ENCODE peak calls at places on chromosome 5, in nine cellular contexts. One of them, this sample, is unnamed.

GRCh38 chr5:75005561-75005960 is 46.8 kb downstream of the GCNT4 start:
- DNase-seq in endothelial cell of umbilical vein: no peak
- DNase-seq in fibroblast of gingiva: no peak
- DNase-seq in germinal center: no peak
- DNase-seq in T-cell: no peak
- DNase-seq in epithelial cell of esophagus: no peak
- DNase-seq in cardiac muscle cell: no peak
- DNase-seq in NT2/D1: no peak
- DNase-seq in pancreas: no peak
- DNase-seq in this sample: no peak

GRCh38 chr5:2158767-2159166 is 276.0 kb upstream of the IRX4 start:
- DNase-seq in T-cell: no peak
- DNase-seq in cardiac muscle cell: no peak
- DNase-seq in endothelial cell of umbilical vein: no peak
- DNase-seq in fibroblast of gingiva: no peak
- DNase-seq in NT2/D1: no peak
- DNase-seq in epithelial cell of esophagus: no peak
- DNase-seq in germinal center: no peak
- DNase-seq in pancreas: no peak
- DNase-seq in this sample: no peak

GRCh38 chr5:7759257-7759871 is 91.6 kb downstream of the CFAP90 start:
- DNase-seq in cardiac muscle cell: no peak
- DNase-seq in fibroblast of gingiva: no peak
- DNase-seq in epithelial cell of esophagus: no peak
- DNase-seq in T-cell: no peak
- DNase-seq in endothelial cell of umbilical vein: no peak
- DNase-seq in germinal center: no peak
- DNase-seq in pancreas: no peak
- DNase-seq in NT2/D1: no peak
- DNase-seq in this sample: no peak

GRCh38 chr5:40605295-40605958 is 74.3 kb upstream of the PTGER4 start:
- DNase-seq in endothelial cell of umbilical vein: no peak
- DNase-seq in pancreas: no peak
- DNase-seq in NT2/D1: no peak
- DNase-seq in T-cell: no peak
- DNase-seq in fibroblast of gingiva: peak
- DNase-seq in germinal center: no peak
- DNase-seq in cardiac muscle cell: no peak
- DNase-seq in epithelial cell of esophagus: peak
- DNase-seq in this sample: no peak

GRCh38 chr5:178240772-178241171 is 8.2 kb upstream of the PHYKPL start:
- DNase-seq in T-cell: no peak
- DNase-seq in fibroblast of gingiva: no peak
- DNase-seq in NT2/D1: no peak
- DNase-seq in germinal center: no peak
- DNase-seq in cardiac muscle cell: no peak
- DNase-seq in epithelial cell of esophagus: no peak
- DNase-seq in endothelial cell of umbilical vein: no peak
- DNase-seq in pancreas: no peak
- DNase-seq in this sample: no peak

GRCh38 chr5:125298711-125299379 is 552.4 kb upstream of the ZNF608 start:
- DNase-seq in T-cell: no peak
- DNase-seq in germinal center: no peak
- DNase-seq in endothelial cell of umbilical vein: no peak
- DNase-seq in cardiac muscle cell: no peak
- DNase-seq in pancreas: no peak
- DNase-seq in fibroblast of gingiva: no peak
- DNase-seq in NT2/D1: no peak
- DNase-seq in epithelial cell of esophagus: no peak
- DNase-seq in this sample: no peak

GRCh38 chr5:29853711-29854110 is 1339.8 kb upstream of the CDH6 start:
- DNase-seq in epithelial cell of esophagus: no peak
- DNase-seq in NT2/D1: no peak
- DNase-seq in endothelial cell of umbilical vein: no peak
- DNase-seq in T-cell: no peak
- DNase-seq in cardiac muscle cell: no peak
- DNase-seq in fibroblast of gingiva: no peak
- DNase-seq in germinal center: no peak
- DNase-seq in pancreas: no peak
- DNase-seq in this sample: no peak

GRCh38 chr5:15609076-15609725 is 109.2 kb downstream of the FBXL7 start:
- DNase-seq in fibroblast of gingiva: no peak
- DNase-seq in germinal center: no peak
- DNase-seq in endothelial cell of umbilical vein: no peak
- DNase-seq in pancreas: no peak
- DNase-seq in epithelial cell of esophagus: peak
- DNase-seq in NT2/D1: no peak
- DNase-seq in cardiac muscle cell: no peak
- DNase-seq in T-cell: no peak
- DNase-seq in this sample: no peak

GRCh38 chr5:170638051-170638450 is 134.2 kb downstream of the KCNIP1 start:
- DNase-seq in pancreas: no peak
- DNase-seq in NT2/D1: no peak
- DNase-seq in T-cell: no peak
- DNase-seq in germinal center: no peak
- DNase-seq in endothelial cell of umbilical vein: no peak
- DNase-seq in fibroblast of gingiva: no peak
- DNase-seq in cardiac muscle cell: no peak
- DNase-seq in epithelial cell of esophagus: no peak
- DNase-seq in this sample: no peak

GRCh38 chr5:96384353-96384752 is 48.7 kb downstream of the PCSK1 start:
- DNase-seq in T-cell: no peak
- DNase-seq in NT2/D1: no peak
- DNase-seq in pancreas: no peak
- DNase-seq in epithelial cell of esophagus: peak
- DNase-seq in endothelial cell of umbilical vein: peak
- DNase-seq in germinal center: no peak
- DNase-seq in fibroblast of gingiva: peak
- DNase-seq in cardiac muscle cell: no peak
- DNase-seq in this sample: peak